ENCODE peak calls at places on chromosome 2, in five cellular contexts. K, T, O, F and V are unnamed samples.

GRCh38 chr2:223598994-223599645 is 3.0 kb downstream of the SCG2 start:
- DNase-seq in K (no peak), T (no peak), O (no peak), F (peak; percentile 84), V (no peak)

GRCh38 chr2:187553908-187554703 is at the start of gene TFPI:
- DNase-seq in K (no peak), T (no peak), O (no peak), F (peak; percentile 82), V (peak; percentile 38)

GRCh38 chr2:71614976-71615768 is 161.8 kb downstream of the DYSF start:
- DNase-seq in K (no peak), T (no peak), O (no peak), F (peak; percentile 70), V (peak; percentile 53)

GRCh38 chr2:26599387-26599786 is 41.8 kb downstream of the CIB4 start:
- DNase-seq in K (no peak), T (no peak), O (no peak), F (no peak), V (no peak)

GRCh38 chr2:161199885-161200284 is 39.7 kb downstream of the TANK start:
- DNase-seq in K (no peak), T (no peak), O (no peak), F (no peak), V (no peak)

GRCh38 chr2:124046332-124046731 is 21.2 kb downstream of the CNTNAP5 start:
- DNase-seq in K (no peak), T (no peak), O (no peak), F (no peak), V (no peak)

GRCh38 chr2:120939595-120940318 is 204.1 kb downstream of the GLI2 start:
- DNase-seq in K (no peak), T (no peak), O (no peak), F (peak; percentile 94), V (no peak)

GRCh38 chr2:238098854-238099708 is 1.1 kb upstream of the ESPNL start:
- DNase-seq in K (no peak), T (peak; percentile 35), O (no peak), F (no peak), V (no peak)

GRCh38 chr2:180497621-180498152 is 482.7 kb upstream of the UBE2E3 start:
- DNase-seq in K (no peak), T (no peak), O (no peak), F (no peak), V (no peak)

GRCh38 chr2:68861330-68861729 is 9.9 kb downstream of the BMP10 start:
- DNase-seq in K (no peak), T (no peak), O (no peak), F (no peak), V (no peak)

GRCh38 chr2:142974288-142975024 is 97.0 kb downstream of the KYNU start:
- DNase-seq in K (no peak), T (no peak), O (peak; percentile 84), F (peak; percentile 72), V (no peak)

GRCh38 chr2:235291464-235291863 is 202.4 kb upstream of the AGAP1 start:
- DNase-seq in K (no peak), T (no peak), O (no peak), F (no peak), V (no peak)

GRCh38 chr2:63013448-63013847 is 37.2 kb upstream of the OTX1 start:
- DNase-seq in K (no peak), T (no peak), O (no peak), F (no peak), V (no peak)

GRCh38 chr2:206515580-206515979 is 72.2 kb downstream of the ADAM23 start:
- DNase-seq in K (no peak), T (no peak), O (no peak), F (no peak), V (no peak)

GRCh38 chr2:174972924-174973323 is 32.3 kb downstream of the CHN1 start:
- DNase-seq in K (no peak), T (no peak), O (no peak), F (peak; percentile 94), V (no peak)

GRCh38 chr2:95077521-95077807 is 44.1 kb downstream of the MRPS5 start:
- DNase-seq in K (no peak), T (no peak), O (no peak), F (no peak), V (no peak)

GRCh38 chr2:21175895-21176646 is 52.3 kb downstream of the TDRD15 start:
- DNase-seq in K (no peak), T (no peak), O (no peak), F (peak; percentile 1), V (no peak)

GRCh38 chr2:183232161-183232865 is 108.1 kb downstream of the NUP35 start:
- DNase-seq in K (no peak), T (no peak), O (no peak), F (no peak), V (no peak)

GRCh38 chr2:118145806-118146205 is 57.5 kb downstream of the INSIG2 start:
- DNase-seq in K (no peak), T (no peak), O (no peak), F (no peak), V (no peak)

GRCh38 chr2:50614056-50614455 is 417.9 kb downstream of the NRXN1 start:
- DNase-seq in K (no peak), T (no peak), O (no peak), F (no peak), V (no peak)

GRCh38 chr2:45168731-45169338 is 159.6 kb upstream of the SIX2 start:
- DNase-seq in K (no peak), T (peak; percentile 43), O (no peak), F (no peak), V (no peak)

GRCh38 chr2:17030070-17030469 is 364.4 kb upstream of the CYRIA start:
- DNase-seq in K (no peak), T (no peak), O (no peak), F (no peak), V (no peak)

GRCh38 chr2:217617496-217618085 is 385.2 kb downstream of the TNS1 start:
- DNase-seq in K (no peak), T (no peak), O (no peak), F (peak; percentile 42), V (no peak)

GRCh38 chr2:214014551-214015230 is 396.2 kb upstream of the VWC2L start:
- DNase-seq in K (no peak), T (no peak), O (no peak), F (peak; percentile 10), V (no peak)

GRCh38 chr2:97926936-97927335 is 68.8 kb downstream of the TMEM131 start:
- DNase-seq in K (no peak), T (no peak), O (no peak), F (no peak), V (no peak)

GRCh38 chr2:145755019-145755837 is 1235.3 kb upstream of the ZEB2 start:
- DNase-seq in K (no peak), T (no peak), O (no peak), F (no peak), V (no peak)

GRCh38 chr2:219034823-219035222 is 6.5 kb downstream of the CFAP65 start:
- DNase-seq in K (no peak), T (no peak), O (no peak), F (no peak), V (no peak)

GRCh38 chr2:205802069-205802468 is 119.8 kb downstream of the NRP2 start:
- DNase-seq in K (no peak), T (no peak), O (no peak), F (no peak), V (no peak)

GRCh38 chr2:46311651-46312223 is 14.5 kb downstream of the EPAS1 start:
- DNase-seq in K (no peak), T (peak; percentile 76), O (no peak), F (peak; percentile 33), V (no peak)

GRCh38 chr2:77552956-77553355 is 30.8 kb upstream of the LRRTM4 start:
- DNase-seq in K (no peak), T (no peak), O (no peak), F (no peak), V (no peak)

GRCh38 chr2:98985905-98986666 is 50.1 kb upstream of the CRACDL start:
- DNase-seq in K (no peak), T (no peak), O (no peak), F (no peak), V (no peak)

GRCh38 chr2:23476786-23477185 is 91.8 kb downstream of the KLHL29 start:
- DNase-seq in K (no peak), T (no peak), O (no peak), F (no peak), V (no peak)

GRCh38 chr2:30480703-30481322 is 33.8 kb downstream of the LCLAT1 start:
- DNase-seq in K (no peak), T (no peak), O (no peak), F (no peak), V (no peak)

GRCh38 chr2:20539133-20539719 is 92.4 kb downstream of the RHOB start:
- DNase-seq in K (no peak), T (no peak), O (no peak), F (peak; percentile 25), V (no peak)

GRCh38 chr2:71897836-71898235 is 249.8 kb downstream of the CYP26B1 start:
- DNase-seq in K (no peak), T (no peak), O (no peak), F (no peak), V (peak; percentile 25)

GRCh38 chr2:12192762-12193161 is 446.3 kb downstream of the LPIN1 start:
- DNase-seq in K (no peak), T (no peak), O (no peak), F (no peak), V (no peak)

GRCh38 chr2:11750422-11750821 is 4.0 kb downstream of the LPIN1 start:
- DNase-seq in K (no peak), T (no peak), O (no peak), F (peak; percentile 34), V (no peak)

GRCh38 chr2:71781695-71782228 is 328.4 kb downstream of the DYSF start:
- DNase-seq in K (no peak), T (no peak), O (no peak), F (no peak), V (peak; percentile 4)

GRCh38 chr2:49834433-49834832 is 680.1 kb upstream of the FSHR start:
- DNase-seq in K (no peak), T (no peak), O (no peak), F (no peak), V (no peak)